ENCODE peak calls at places on chromosomes 13 and 19, in eight cellular contexts. C, T, V, A, F, H, J and U are unnamed samples.

GRCh38 chr19:17348700-17349099 is 11.3 kb downstream of the GTPBP3 start:
- DNase-seq in C (no peak), T (peak), V (peak), A (peak), F (no peak), H (no peak), J (peak), U (no peak)

GRCh38 chr19:45467115-45467455 is 711 bp upstream of the FOSB start:
- DNase-seq in C (no peak), T (no peak), V (no peak), A (no peak), F (no peak), H (no peak), J (no peak), U (no peak)

GRCh38 chr19:16441661-16442071 is 30.1 kb downstream of the EPS15L1 start:
- DNase-seq in C (peak), T (no peak), V (no peak), A (no peak), F (no peak), H (peak), J (no peak), U (no peak)

GRCh38 chr19:18700501-18701249 is 17.2 kb downstream of the CRTC1 start:
- DNase-seq in C (peak), T (peak), V (peak), A (peak), F (no peak), H (peak), J (peak), U (peak)

GRCh38 chr19:48878219-48879024 is 6.2 kb downstream of the PPP1R15A start:
- DNase-seq in C (no peak), T (peak), V (no peak), A (peak), F (peak), H (no peak), J (peak), U (peak)

GRCh38 chr19:51693819-51694218 is 689 bp downstream of the SPACA6 start:
- DNase-seq in C (no peak), T (no peak), V (no peak), A (no peak), F (no peak), H (no peak), J (no peak), U (no peak)

GRCh38 chr13:43129021-43129420 is 105.6 kb downstream of the DNAJC15 start:
- DNase-seq in C (no peak), T (no peak), V (no peak), A (no peak), F (no peak), H (no peak), J (no peak), U (no peak)

GRCh38 chr13:35818577-35819165 is 312.5 kb downstream of the DCLK1 start:
- DNase-seq in C (no peak), T (no peak), V (no peak), A (no peak), F (no peak), H (peak), J (peak), U (no peak)

GRCh38 chr13:63605962-63606361 is 2190.3 kb upstream of the PCDH20 start:
- DNase-seq in C (no peak), T (no peak), V (no peak), A (no peak), F (no peak), H (no peak), J (peak), U (no peak)

GRCh38 chr13:88153353-88153752 is 482.2 kb downstream of the SLITRK5 start:
- DNase-seq in C (no peak), T (no peak), V (no peak), A (no peak), F (no peak), H (no peak), J (no peak), U (no peak)

GRCh38 chr19:55684946-55685681 is 10.1 kb downstream of the EPN1 start:
- DNase-seq in C (no peak), T (peak), V (peak), A (no peak), F (no peak), H (no peak), J (no peak), U (no peak)

GRCh38 chr19:18912933-18913332 is 6.3 kb downstream of the COPE start:
- DNase-seq in C (no peak), T (no peak), V (no peak), A (no peak), F (no peak), H (no peak), J (no peak), U (no peak)

GRCh38 chr13:22126433-22127021 is 455.7 kb downstream of the FGF9 start:
- DNase-seq in C (no peak), T (no peak), V (no peak), A (no peak), F (no peak), H (no peak), J (no peak), U (no peak)

GRCh38 chr19:38433268-38433733 is at the start of gene RYR1:
- DNase-seq in C (peak), T (peak), V (peak), A (peak), F (no peak), H (peak), J (no peak), U (peak)

GRCh38 chr13:23268441-23268840 is 87.7 kb downstream of the SGCG start:
- DNase-seq in C (no peak), T (no peak), V (no peak), A (no peak), F (no peak), H (no peak), J (no peak), U (no peak)

GRCh38 chr13:44132710-44133109 is 240.9 kb upstream of the SERP2 start:
- DNase-seq in C (no peak), T (peak), V (peak), A (peak), F (peak), H (no peak), J (peak), U (peak)

GRCh38 chr13:102693250-102693649 is 1.6 kb downstream of the METTL21C start:
- DNase-seq in C (no peak), T (no peak), V (no peak), A (no peak), F (no peak), H (no peak), J (no peak), U (no peak)

GRCh38 chr13:108223850-108224503 is 5.8 kb downstream of the ABHD13 start:
- DNase-seq in C (no peak), T (no peak), V (no peak), A (no peak), F (no peak), H (no peak), J (no peak), U (no peak)

GRCh38 chr19:31356587-31357314 is 7.5 kb upstream of the TSHZ3 start:
- DNase-seq in C (peak), T (peak), V (peak), A (no peak), F (no peak), H (peak), J (no peak), U (peak)

GRCh38 chr13:80654638-80655249 is 313.8 kb upstream of the SPRY2 start:
- DNase-seq in C (no peak), T (peak), V (no peak), A (no peak), F (no peak), H (no peak), J (no peak), U (peak)

GRCh38 chr19:13804830-13805683 is 9.8 kb downstream of the ZSWIM4 start:
- DNase-seq in C (no peak), T (no peak), V (peak), A (no peak), F (no peak), H (peak), J (no peak), U (no peak)

GRCh38 chr13:50127726-50128291 is 112.6 kb downstream of the KCNRG start:
- DNase-seq in C (peak), T (no peak), V (no peak), A (no peak), F (no peak), H (peak), J (no peak), U (no peak)
- H3K27ac ChIP-seq in C (no peak), T (no peak), V (peak), A (peak), F (no peak), H (no peak), J (peak), U (peak)

GRCh38 chr19:3433805-3434540 is 46.4 kb downstream of the SMIM24 start:
- DNase-seq in C (no peak), T (no peak), V (peak), A (no peak), F (no peak), H (no peak), J (no peak), U (peak)
- H3K4me3 ChIP-seq in C (no peak), T (no peak), V (peak), A (peak), F (peak), H (no peak), J (no peak), U (no peak)

GRCh38 chr13:48896312-48896711 is 79.4 kb upstream of the FNDC3A start:
- DNase-seq in C (no peak), T (no peak), V (no peak), A (no peak), F (no peak), H (no peak), J (peak), U (no peak)

GRCh38 chr13:48902421-48902820 is 73.3 kb upstream of the FNDC3A start:
- DNase-seq in C (no peak), T (no peak), V (no peak), A (no peak), F (no peak), H (peak), J (peak), U (no peak)

GRCh38 chr13:48904668-48905290 is 70.9 kb upstream of the FNDC3A start:
- DNase-seq in C (no peak), T (no peak), V (no peak), A (no peak), F (no peak), H (no peak), J (no peak), U (no peak)

GRCh38 chr13:48906200-48906599 is 69.5 kb upstream of the FNDC3A start:
- DNase-seq in C (no peak), T (no peak), V (no peak), A (no peak), F (no peak), H (no peak), J (no peak), U (no peak)

GRCh38 chr13:48901786-48902185 is 73.9 kb upstream of the FNDC3A start:
- DNase-seq in C (no peak), T (no peak), V (no peak), A (no peak), F (no peak), H (no peak), J (no peak), U (no peak)
- H3K27ac ChIP-seq in C (no peak), T (no peak), V (no peak), A (no peak), F (no peak), H (no peak), J (no peak), U (no peak)

GRCh38 chr19:40213882-40214570 is 4.2 kb downstream of the TTC9B start:
- DNase-seq in C (no peak), T (no peak), V (no peak), A (no peak), F (no peak), H (no peak), J (no peak), U (peak)
- H3K4me3 ChIP-seq in C (no peak), T (no peak), V (no peak), A (no peak), F (no peak), H (no peak), J (no peak), U (no peak)

DNA sequence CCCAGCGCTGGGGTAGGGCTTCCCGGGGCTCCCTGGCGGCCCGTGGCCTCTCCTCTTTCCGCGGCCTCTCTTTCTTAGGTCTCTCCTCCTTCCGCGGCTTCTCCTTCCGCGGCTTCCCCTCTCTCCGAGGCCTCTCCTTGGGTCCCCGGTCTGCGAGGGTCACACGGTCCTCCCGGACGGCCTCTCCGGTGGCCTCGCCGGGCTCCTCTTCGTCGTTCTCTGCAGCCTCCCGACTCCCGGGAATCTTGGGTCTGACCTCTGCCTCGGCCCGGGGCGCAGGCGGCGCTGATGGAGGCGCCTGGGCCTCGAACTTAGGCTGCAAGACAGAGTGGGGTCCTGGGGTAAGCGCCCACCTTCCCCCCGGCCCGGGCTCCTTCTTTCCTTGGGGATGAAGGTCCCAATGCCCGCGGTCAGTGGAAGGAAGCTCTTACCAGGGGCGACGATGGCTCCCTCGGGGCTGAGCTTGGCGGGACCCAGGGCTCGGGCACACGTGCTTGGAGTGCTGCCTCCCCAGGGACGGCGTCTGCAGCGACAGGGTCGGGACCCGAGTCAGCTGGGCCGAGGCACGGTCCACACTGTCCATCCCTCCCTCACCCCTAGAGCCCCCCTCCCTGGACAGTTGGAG is 3.5 kb downstream of the AMH start:
- DNase-seq in C (no peak), T (no peak), V (no peak), A (no peak), F (no peak), H (no peak), J (no peak), U (peak)
- H3K27ac ChIP-seq in C (no peak), T (no peak), V (peak), A (no peak), F (no peak), H (no peak), J (no peak), U (no peak)

GRCh38 chr13:112978561-112979405 is 9.8 kb downstream of the MCF2L start:
- DNase-seq in C (no peak), T (no peak), V (no peak), A (peak), F (no peak), H (no peak), J (no peak), U (no peak)

GRCh38 chr13:112977525-112977924 is 8.5 kb downstream of the MCF2L start:
- DNase-seq in C (no peak), T (no peak), V (no peak), A (no peak), F (no peak), H (no peak), J (no peak), U (no peak)

GRCh38 chr13:112980441-112980840 is 11.4 kb downstream of the MCF2L start:
- DNase-seq in C (no peak), T (no peak), V (no peak), A (no peak), F (no peak), H (no peak), J (no peak), U (peak)

GRCh38 chr13:112981361-112981905 is 12.4 kb downstream of the MCF2L start:
- DNase-seq in C (no peak), T (no peak), V (no peak), A (no peak), F (no peak), H (no peak), J (no peak), U (peak)

DNA sequence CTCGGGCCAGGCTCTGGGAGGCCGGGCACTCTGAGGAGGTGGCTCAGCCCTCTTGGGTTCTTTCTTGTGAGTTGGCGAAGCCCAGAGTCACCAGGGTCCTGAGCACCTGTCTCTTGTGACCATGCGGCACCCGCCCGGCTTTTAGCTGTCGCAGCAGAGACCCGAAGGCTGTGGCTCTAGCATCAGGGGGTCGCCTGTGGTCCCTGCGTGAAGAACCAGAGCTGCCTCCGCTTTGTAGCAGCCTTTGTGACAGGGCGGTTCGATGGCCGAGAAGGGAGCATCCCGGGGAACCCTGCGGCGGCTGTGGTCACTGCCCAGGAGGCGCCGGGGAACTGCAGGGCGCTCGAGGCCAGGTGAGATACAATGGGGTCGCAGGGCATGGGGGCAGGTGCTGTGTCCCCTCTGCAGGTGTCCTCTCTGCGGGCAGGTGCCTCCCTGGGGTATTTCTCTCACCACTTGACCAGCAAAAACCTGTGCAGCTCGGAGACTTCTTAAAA is 10.4 kb downstream of the MCF2L start:
- DNase-seq in C (no peak), T (no peak), V (no peak), A (no peak), F (no peak), H (no peak), J (no peak), U (peak)
- H3K4me3 ChIP-seq in C (no peak), T (no peak), V (peak), A (peak), F (peak), H (no peak), J (no peak), U (peak)

GRCh38 chr13:99066219-99066618 is 88.4 kb upstream of the DOCK9 start:
- DNase-seq in C (no peak), T (no peak), V (no peak), A (no peak), F (no peak), H (no peak), J (no peak), U (no peak)
- H3K27ac ChIP-seq in C (no peak), T (no peak), V (no peak), A (peak), F (no peak), H (no peak), J (no peak), U (no peak)

GRCh38 chr19:1852729-1853128 is 4.4 kb upstream of the REXO1 start:
- DNase-seq in C (no peak), T (no peak), V (no peak), A (no peak), F (no peak), H (no peak), J (no peak), U (no peak)
- H3K4me3 ChIP-seq in C (no peak), T (no peak), V (no peak), A (no peak), F (no peak), H (no peak), J (no peak), U (no peak)